ENCODE peak calls at places on chromosome 3, in four cellular contexts. One of them, this sample, is unnamed.

GRCh38 chr3:129934234-129935123 is 40.0 kb upstream of the TRH start:
- DNase-seq in right lobe of liver: peak
- DNase-seq in GM12865: peak
- DNase-seq in CD8-positive, alpha-beta T cell: peak
- DNase-seq in this sample: peak

GRCh38 chr3:30728143-30728542 is 121.7 kb downstream of the TGFBR2 start:
- DNase-seq in CD8-positive, alpha-beta T cell: no peak
- DNase-seq in GM12865: no peak
- DNase-seq in right lobe of liver: no peak
- DNase-seq in this sample: no peak

GRCh38 chr3:57998366-57999283 is 9.6 kb upstream of the FLNB start:
- DNase-seq in GM12865: peak
- DNase-seq in right lobe of liver: no peak
- DNase-seq in CD8-positive, alpha-beta T cell: no peak
- DNase-seq in this sample: no peak

GRCh38 chr3:45055032-45055410 is 28.9 kb downstream of the CLEC3B start:
- DNase-seq in right lobe of liver: no peak
- DNase-seq in GM12865: no peak
- DNase-seq in CD8-positive, alpha-beta T cell: no peak
- DNase-seq in this sample: no peak

GRCh38 chr3:153078826-153079225 is 83.2 kb upstream of the RAP2B start:
- DNase-seq in GM12865: no peak
- DNase-seq in CD8-positive, alpha-beta T cell: no peak
- DNase-seq in right lobe of liver: no peak
- DNase-seq in this sample: no peak

GRCh38 chr3:181709537-181710279 is 2.0 kb upstream of the SOX2 start:
- DNase-seq in CD8-positive, alpha-beta T cell: peak
- DNase-seq in right lobe of liver: peak
- DNase-seq in GM12865: peak
- DNase-seq in this sample: peak

GRCh38 chr3:179151474-179151873 is 3.3 kb downstream of the PIK3CA start:
- DNase-seq in right lobe of liver: no peak
- DNase-seq in CD8-positive, alpha-beta T cell: no peak
- DNase-seq in GM12865: no peak
- DNase-seq in this sample: no peak

GRCh38 chr3:124780356-124780755 is 50.1 kb downstream of the UMPS start:
- DNase-seq in right lobe of liver: no peak
- DNase-seq in CD8-positive, alpha-beta T cell: no peak
- DNase-seq in GM12865: no peak
- DNase-seq in this sample: no peak

GRCh38 chr3:142888484-142889262 is at the start of gene PCOLCE2:
- DNase-seq in right lobe of liver: peak
- DNase-seq in GM12865: peak
- DNase-seq in CD8-positive, alpha-beta T cell: no peak
- DNase-seq in this sample: peak

GRCh38 chr3:10548997-10549396 is 43.6 kb upstream of the ATP2B2 start:
- DNase-seq in GM12865: no peak
- DNase-seq in right lobe of liver: no peak
- DNase-seq in CD8-positive, alpha-beta T cell: peak
- DNase-seq in this sample: no peak

GRCh38 chr3:123449986-123450474 is 1.1 kb upstream of the ADCY5 start:
- DNase-seq in right lobe of liver: peak
- DNase-seq in GM12865: no peak
- DNase-seq in CD8-positive, alpha-beta T cell: no peak
- DNase-seq in this sample: no peak

GRCh38 chr3:52790337-52790736 is 4.3 kb upstream of the ITIH3 start:
- DNase-seq in right lobe of liver: peak
- DNase-seq in GM12865: no peak
- DNase-seq in CD8-positive, alpha-beta T cell: no peak
- DNase-seq in this sample: peak

GRCh38 chr3:56321892-56322291 is 146.4 kb downstream of the ERC2 start:
- DNase-seq in right lobe of liver: no peak
- DNase-seq in GM12865: peak
- DNase-seq in CD8-positive, alpha-beta T cell: no peak
- DNase-seq in this sample: no peak

GRCh38 chr3:43014990-43015389 is 35.9 kb downstream of the GASK1A start:
- DNase-seq in right lobe of liver: no peak
- DNase-seq in CD8-positive, alpha-beta T cell: peak
- DNase-seq in GM12865: no peak
- DNase-seq in this sample: no peak
- TF ChIP-seq CTCF in right lobe of liver: no peak
- TF ChIP-seq CTCF in CD8-positive, alpha-beta T cell: no peak
- TF ChIP-seq CTCF in GM12865: no peak
- TF ChIP-seq CTCF in this sample: no peak

GRCh38 chr3:39990532-39990931 is 181.1 kb downstream of the MYRIP start:
- DNase-seq in GM12865: peak
- DNase-seq in right lobe of liver: no peak
- DNase-seq in CD8-positive, alpha-beta T cell: no peak
- DNase-seq in this sample: no peak
- TF ChIP-seq CTCF in GM12865: peak
- TF ChIP-seq CTCF in right lobe of liver: peak
- TF ChIP-seq CTCF in CD8-positive, alpha-beta T cell: peak
- TF ChIP-seq CTCF in this sample: no peak

DNA sequence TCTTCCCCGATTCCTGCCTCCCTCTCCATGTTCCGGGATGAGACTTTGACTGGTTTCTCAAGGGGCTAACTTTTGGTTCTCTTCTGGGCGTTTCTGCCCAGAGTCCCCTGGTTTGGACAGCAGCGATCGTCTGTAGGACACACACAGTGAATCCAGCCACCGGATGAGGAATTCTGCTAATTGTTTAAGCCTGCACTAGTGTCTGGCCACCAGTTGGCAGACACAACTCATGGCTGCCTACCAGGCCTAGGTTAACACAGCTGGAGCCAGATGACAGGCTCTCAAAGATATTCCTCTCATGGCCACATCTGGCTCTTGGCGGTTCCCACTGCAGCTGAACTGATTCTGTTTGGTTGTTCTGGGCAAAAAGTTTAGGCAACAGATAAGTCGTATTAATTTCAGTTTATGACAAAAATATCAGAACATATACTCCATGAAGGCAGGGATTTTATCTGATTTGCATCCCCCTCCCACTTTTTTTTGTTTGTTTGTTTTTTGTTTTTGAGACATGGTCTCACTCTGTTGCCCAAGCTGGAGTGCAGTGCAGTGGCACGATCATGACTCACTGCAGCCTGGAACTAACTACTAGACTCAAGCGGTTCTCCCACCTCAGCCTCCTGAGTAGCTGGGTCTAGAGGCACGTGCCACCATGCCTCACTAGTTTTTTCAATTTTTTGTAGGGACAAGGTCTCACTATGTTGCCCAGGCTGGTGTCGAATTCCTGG is 272.8 kb downstream of the FOXP1 start:
- DNase-seq in CD8-positive, alpha-beta T cell: no peak
- DNase-seq in right lobe of liver: no peak
- DNase-seq in GM12865: no peak
- DNase-seq in this sample: peak
- TF ChIP-seq CTCF in CD8-positive, alpha-beta T cell: no peak
- TF ChIP-seq CTCF in right lobe of liver: no peak
- TF ChIP-seq CTCF in GM12865: no peak
- TF ChIP-seq CTCF in this sample: no peak

DNA sequence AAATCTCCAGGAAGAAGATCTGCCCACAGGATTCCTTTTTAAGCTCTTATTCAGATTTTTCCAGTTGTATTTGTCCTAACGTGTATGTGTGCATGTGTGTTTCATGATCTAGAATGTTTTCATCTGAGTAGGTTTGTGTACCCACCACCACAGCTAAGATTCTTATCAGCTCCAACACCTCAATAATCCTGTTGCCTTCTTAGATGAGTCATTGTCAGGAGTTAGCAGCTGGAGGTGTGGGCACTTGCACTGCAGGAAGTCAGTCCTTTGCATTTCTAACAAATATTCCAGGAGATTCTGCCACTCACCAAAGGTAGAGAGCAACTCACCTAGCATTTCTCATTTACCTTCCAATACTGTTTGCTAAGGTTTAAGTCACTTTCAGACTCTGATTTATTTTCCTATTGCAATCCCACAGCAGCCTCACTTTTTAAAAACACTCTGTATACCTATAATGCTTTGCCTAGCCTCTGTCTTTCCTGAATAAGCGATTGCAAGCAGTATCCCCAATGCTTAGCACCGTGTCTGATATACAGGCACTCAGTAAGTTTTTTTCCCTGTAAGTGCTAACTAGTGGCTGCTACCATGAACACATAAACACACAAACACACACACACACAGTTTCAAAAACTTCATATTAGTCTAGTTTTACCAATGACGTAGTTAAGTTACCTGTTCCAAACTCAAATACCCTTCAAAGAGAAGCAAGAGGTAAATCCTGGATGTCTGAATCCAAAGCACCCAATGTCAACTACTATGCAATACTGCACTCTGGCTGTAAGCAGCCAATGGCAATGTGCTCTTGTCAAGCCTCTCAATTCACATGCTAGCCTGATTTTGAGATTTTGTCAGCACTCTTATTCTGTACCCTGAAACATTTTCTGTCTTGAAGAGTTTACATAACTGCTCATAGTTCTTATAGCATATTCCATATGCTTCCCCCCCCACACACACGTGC is 713.5 kb upstream of the LMCD1 start:
- DNase-seq in CD8-positive, alpha-beta T cell: no peak
- DNase-seq in right lobe of liver: no peak
- DNase-seq in GM12865: no peak
- DNase-seq in this sample: no peak
- TF ChIP-seq CTCF in CD8-positive, alpha-beta T cell: no peak
- TF ChIP-seq CTCF in right lobe of liver: peak
- TF ChIP-seq CTCF in GM12865: no peak
- TF ChIP-seq CTCF in this sample: no peak

DNA sequence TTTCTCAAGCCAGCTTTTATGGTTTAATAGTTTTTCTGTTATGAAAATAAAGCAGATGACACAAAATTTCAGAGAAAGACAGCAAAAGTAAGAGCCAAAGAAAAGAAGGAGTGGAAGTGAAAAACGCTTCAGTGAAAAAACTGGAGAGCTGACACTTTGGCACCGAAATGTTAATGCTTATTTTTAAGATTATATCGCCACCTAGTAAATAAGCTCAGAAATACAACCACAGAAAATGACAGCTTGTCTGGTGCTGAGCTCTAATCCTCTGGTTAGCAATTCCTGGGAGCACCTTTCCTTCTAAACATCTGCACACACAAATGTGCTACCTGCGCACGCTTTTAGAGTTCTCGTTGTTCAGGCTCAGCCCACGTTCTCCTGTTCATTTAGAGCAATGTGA is 101.7 kb downstream of the ZPLD1 start:
- DNase-seq in GM12865: peak
- DNase-seq in CD8-positive, alpha-beta T cell: no peak
- DNase-seq in right lobe of liver: no peak
- DNase-seq in this sample: no peak
- TF ChIP-seq CTCF in GM12865: peak
- TF ChIP-seq CTCF in CD8-positive, alpha-beta T cell: peak
- TF ChIP-seq CTCF in right lobe of liver: peak
- TF ChIP-seq CTCF in this sample: peak

DNA sequence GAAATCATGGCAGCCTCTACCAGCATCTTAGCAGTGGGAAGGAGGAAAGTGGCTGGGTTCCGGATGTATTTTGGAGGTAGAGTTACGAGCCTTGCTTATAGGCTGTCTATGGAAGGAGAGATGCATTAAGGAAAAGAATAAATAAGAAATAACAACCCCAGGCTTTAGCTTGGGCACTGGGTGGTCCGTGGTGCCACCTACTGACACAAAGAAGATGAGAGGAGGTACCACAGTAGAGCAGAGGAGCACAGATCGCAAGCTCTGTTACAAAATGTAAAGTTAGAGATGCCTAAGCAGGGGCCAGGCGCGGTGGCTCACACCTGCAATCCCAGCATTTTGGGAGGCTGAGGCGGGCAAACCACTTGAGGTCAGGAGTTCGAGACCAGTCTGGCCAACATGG is 74.8 kb downstream of the TMEM39A start:
- DNase-seq in GM12865: no peak
- DNase-seq in right lobe of liver: no peak
- DNase-seq in CD8-positive, alpha-beta T cell: no peak
- DNase-seq in this sample: no peak
- TF ChIP-seq CTCF in GM12865: no peak
- TF ChIP-seq CTCF in right lobe of liver: no peak
- TF ChIP-seq CTCF in CD8-positive, alpha-beta T cell: no peak
- TF ChIP-seq CTCF in this sample: no peak

GRCh38 chr3:11774296-11774877 is 72.3 kb downstream of the TAMM41 start:
- DNase-seq in right lobe of liver: no peak
- DNase-seq in CD8-positive, alpha-beta T cell: no peak
- DNase-seq in GM12865: no peak
- DNase-seq in this sample: no peak
- TF ChIP-seq CTCF in right lobe of liver: peak
- TF ChIP-seq CTCF in CD8-positive, alpha-beta T cell: no peak
- TF ChIP-seq CTCF in GM12865: no peak
- TF ChIP-seq CTCF in this sample: peak

GRCh38 chr3:196627043-196627442 is 12.5 kb upstream of the NRROS start:
- DNase-seq in GM12865: no peak
- DNase-seq in CD8-positive, alpha-beta T cell: no peak
- DNase-seq in right lobe of liver: no peak
- DNase-seq in this sample: no peak

GRCh38 chr3:196632033-196632751 is 7.3 kb upstream of the NRROS start:
- DNase-seq in GM12865: peak
- DNase-seq in CD8-positive, alpha-beta T cell: peak
- DNase-seq in right lobe of liver: peak
- DNase-seq in this sample: peak

GRCh38 chr3:196631655-196632032 is 7.8 kb upstream of the NRROS start:
- DNase-seq in CD8-positive, alpha-beta T cell: no peak
- DNase-seq in right lobe of liver: no peak
- DNase-seq in GM12865: no peak
- DNase-seq in this sample: no peak

GRCh38 chr3:196624907-196625306 is 14.6 kb upstream of the NRROS start:
- DNase-seq in GM12865: no peak
- DNase-seq in CD8-positive, alpha-beta T cell: no peak
- DNase-seq in right lobe of liver: no peak
- DNase-seq in this sample: peak

DNA sequence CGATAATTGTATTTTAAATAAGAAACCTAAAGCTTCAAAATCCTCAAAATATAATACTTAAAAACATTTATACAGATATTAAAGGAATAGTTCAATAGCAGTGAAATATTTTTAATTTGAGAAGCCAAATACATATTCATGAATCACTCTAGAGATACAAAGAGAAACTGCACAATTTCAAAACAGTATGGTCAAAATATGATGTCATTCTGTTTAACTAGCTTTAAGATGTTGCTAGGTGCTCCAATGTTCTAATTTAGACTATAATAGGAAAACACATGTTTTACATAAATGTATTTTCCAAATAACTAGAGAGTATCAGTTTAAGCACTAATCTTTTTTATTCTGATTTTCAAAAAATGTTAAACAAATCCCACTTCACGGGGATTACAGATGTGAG is 10.3 kb upstream of the NRROS start:
- DNase-seq in CD8-positive, alpha-beta T cell: no peak
- DNase-seq in GM12865: no peak
- DNase-seq in right lobe of liver: no peak
- DNase-seq in this sample: no peak
- TF ChIP-seq CTCF in CD8-positive, alpha-beta T cell: no peak
- TF ChIP-seq CTCF in GM12865: no peak
- TF ChIP-seq CTCF in right lobe of liver: no peak
- TF ChIP-seq CTCF in this sample: no peak